ENCODE peak calls at places on chromosomes 2 and 18, in five cellular contexts. U, V, S, T and X are unnamed samples.

GRCh38 chr18:35581555-35582309 is at the start of gene GALNT1:
- DNase-seq in S (no peak), V (peak), T (no peak), U (no peak), X (no peak)

GRCh38 chr18:45084207-45084606 is 403.5 kb downstream of the SETBP1 start:
- DNase-seq in U (no peak), S (no peak), V (no peak), T (no peak), X (no peak)

GRCh38 chr2:154952346-154953010 is 254.0 kb downstream of the KCNJ3 start:
- DNase-seq in V (no peak), T (no peak), U (no peak), S (no peak), X (no peak)

GRCh38 chr2:191659198-191659597 is 18.7 kb upstream of the NABP1 start:
- DNase-seq in V (no peak), U (no peak), S (no peak), T (no peak), X (no peak)

GRCh38 chr2:236955675-236956618 is 129.7 kb upstream of the COPS8 start:
- DNase-seq in T (no peak), S (peak), U (no peak), V (no peak), X (no peak)

GRCh38 chr2:98768765-98769476 is 38.0 kb upstream of the MGAT4A start:
- DNase-seq in T (no peak), S (peak), U (no peak), V (no peak), X (peak)

GRCh38 chr18:48902023-48902855 is 48.5 kb downstream of the SMAD7 start:
- DNase-seq in U (peak), S (peak), V (peak), T (peak), X (peak)

GRCh38 chr2:224751996-224752698 is 36.0 kb upstream of the CCDC195 start:
- DNase-seq in T (no peak), V (no peak), S (no peak), U (no peak), X (no peak)

GRCh38 chr2:99490088-99491065 is 560 bp upstream of the REV1 start:
- DNase-seq in U (peak), V (peak), T (peak), S (peak), X (peak)

GRCh38 chr2:209476367-209477191 is 52.7 kb downstream of the MAP2 start:
- DNase-seq in T (no peak), V (peak), S (peak), U (no peak), X (no peak)

GRCh38 chr2:181228661-181229060 is 228.5 kb upstream of the ITGA4 start:
- DNase-seq in S (no peak), T (no peak), V (no peak), U (no peak), X (no peak)

GRCh38 chr2:181231886-181232644 is 225.1 kb upstream of the ITGA4 start:
- DNase-seq in T (no peak), V (no peak), S (peak), U (no peak), X (no peak)

GRCh38 chr2:181234429-181235410 is 222.5 kb upstream of the ITGA4 start:
- DNase-seq in V (no peak), U (no peak), T (no peak), S (no peak), X (no peak)

GRCh38 chr2:181235683-181236459 is 221.3 kb upstream of the ITGA4 start:
- DNase-seq in V (no peak), U (no peak), S (no peak), T (no peak), X (no peak)

DNA sequence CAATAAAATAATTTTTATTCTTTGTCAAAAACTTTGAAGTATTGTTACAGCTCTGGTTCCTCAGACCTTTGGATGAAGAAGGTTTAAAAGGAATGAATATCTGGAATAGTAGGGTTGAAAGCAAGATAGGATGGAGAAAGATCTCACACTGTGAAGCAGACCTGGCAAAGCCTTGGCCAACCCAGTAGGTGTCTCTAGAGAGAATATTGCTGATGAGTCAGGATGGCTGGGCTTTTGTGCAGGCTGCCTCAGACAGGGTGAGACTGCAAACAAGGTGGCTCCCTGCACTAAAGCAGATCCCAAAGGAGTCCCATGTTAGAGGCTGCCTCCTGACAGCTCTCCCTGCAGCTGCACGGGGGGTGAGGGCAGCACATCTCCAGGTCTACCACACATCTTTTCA is 226.0 kb upstream of the ITGA4 start:
- DNase-seq in U (no peak), T (no peak), V (no peak), S (no peak), X (peak)
- TF ChIP-seq CTCF in U (no peak), T (no peak), V (no peak), S (no peak), X (no peak)

GRCh38 chr18:27609221-27609620 is 424.1 kb upstream of the CHST9 start:
- DNase-seq in U (no peak), S (peak), V (no peak), T (no peak), X (no peak)

GRCh38 chr18:27605107-27605834 is 420.2 kb upstream of the CHST9 start:
- DNase-seq in V (peak), T (no peak), S (peak), U (peak), X (peak)

GRCh38 chr18:27608174-27608573 is 423.1 kb upstream of the CHST9 start:
- DNase-seq in T (no peak), S (no peak), V (no peak), U (no peak), X (no peak)

GRCh38 chr18:27606851-27607250 is 421.7 kb upstream of the CHST9 start:
- DNase-seq in S (no peak), U (no peak), T (no peak), V (no peak), X (no peak)

GRCh38 chr18:27608742-27609141 is 423.6 kb upstream of the CHST9 start:
- DNase-seq in T (no peak), V (no peak), U (no peak), S (no peak), X (peak)
- TF ChIP-seq CTCF in T (no peak), V (peak), U (peak), S (peak), X (peak)

DNA sequence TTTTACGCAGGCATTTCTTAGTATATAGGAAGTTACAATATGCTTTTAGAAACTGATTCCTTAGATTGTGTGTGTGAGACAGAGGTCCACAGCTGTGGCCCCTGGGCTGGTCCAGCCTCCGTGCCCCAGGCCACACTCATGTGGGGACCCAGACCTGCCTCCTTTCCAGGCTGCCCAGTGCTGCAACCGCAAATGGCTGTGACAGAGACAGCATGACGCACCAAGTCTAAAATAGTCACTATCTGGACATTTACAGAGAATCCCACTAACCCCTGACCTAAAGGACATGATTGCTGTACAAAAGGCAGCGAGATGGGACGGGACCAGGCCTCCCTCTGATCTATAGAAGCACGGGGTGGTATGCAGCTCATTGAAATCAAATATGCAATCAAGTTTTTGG is 152.2 kb downstream of the TMEM18 start:
- DNase-seq in U (no peak), S (no peak), V (no peak), T (no peak), X (no peak)
- TF ChIP-seq CTCF in U (no peak), S (no peak), V (no peak), T (no peak), X (no peak)

GRCh38 chr18:59823611-59824195 is 76.1 kb upstream of the PMAIP1 start:
- DNase-seq in U (peak), S (peak), V (peak), T (no peak), X (peak)
- TF ChIP-seq CTCF in U (peak), S (peak), V (peak), T (peak), X (peak)